ENCODE peak calls at places on chromosomes 5 and 9, in ten cellular contexts. U, G, H, B, W, I, R, A, L and P are unnamed samples.

GRCh38 chr5:68419637-68420452 is 204.3 kb downstream of the PIK3R1 start:
- DNase-seq in G (no peak), W (peak; percentile 45), H (peak; percentile 30), A (no peak), L (peak; percentile 43), R (no peak), B (peak; percentile 48), I (no peak), U (no peak), P (no peak)

GRCh38 chr5:66010476-66010875 is 84.1 kb downstream of the ERBIN start:
- DNase-seq in L (peak; percentile 6), R (no peak), B (no peak), I (peak; percentile 21), A (peak; percentile 84), W (no peak), H (no peak), U (no peak), G (peak; percentile 27), P (peak; percentile 49)

GRCh38 chr5:54120473-54120872 is 189.9 kb downstream of the ARL15 start:
- DNase-seq in B (no peak), R (no peak), H (no peak), I (no peak), U (no peak), W (no peak), G (no peak), A (no peak), L (no peak), P (no peak)

GRCh38 chr9:129748249-129748648 is 4.6 kb downstream of the PTGES start:
- DNase-seq in U (no peak), B (no peak), G (peak; percentile 34), L (no peak), W (no peak), R (no peak), H (no peak), A (peak; percentile 65), I (no peak), P (peak; percentile 55)

GRCh38 chr9:34546834-34547827 is 24.3 kb upstream of the ENHO start:
- DNase-seq in B (peak; percentile 83), H (peak; percentile 55), I (peak; percentile 20), W (peak; percentile 75), A (peak; percentile 48), R (no peak), L (peak; percentile 86), U (no peak), G (peak; percentile 68), P (peak; percentile 76)

GRCh38 chr5:157535042-157535865 is 40.3 kb downstream of the ADAM19 start:
- DNase-seq in B (no peak), L (peak; percentile 50), U (no peak), G (peak; percentile 95), H (peak; percentile 78), W (no peak), R (no peak), A (no peak), I (no peak), P (no peak)

GRCh38 chr5:1698589-1699316 is 100.9 kb downstream of the MRPL36 start:
- DNase-seq in U (no peak), A (no peak), G (no peak), H (no peak), L (no peak), B (no peak), W (no peak), R (no peak), I (no peak), P (no peak)

GRCh38 chr5:673837-674629 is 19.1 kb downstream of the TPPP start:
- DNase-seq in W (no peak), G (no peak), H (peak; percentile 78), A (no peak), B (no peak), I (no peak), L (no peak), U (no peak), R (no peak), P (no peak)

GRCh38 chr5:151892393-151892792 is 32.3 kb downstream of the GLRA1 start:
- DNase-seq in H (no peak), R (no peak), A (no peak), B (no peak), G (no peak), I (no peak), W (no peak), U (no peak), L (no peak), P (no peak)

GRCh38 chr5:157516626-157517325 is 56.8 kb downstream of the NIPAL4 start:
- DNase-seq in G (peak; percentile 98), B (peak; percentile 26), W (peak; percentile 89), R (peak; percentile 77), A (peak; percentile 17), L (peak; percentile 93), U (no peak), H (peak; percentile 82), I (peak; percentile 79), P (peak; percentile 17)

GRCh38 chr9:73743826-73744225 is 592.2 kb downstream of the ANXA1 start:
- DNase-seq in A (peak; percentile 89), U (no peak), G (peak; percentile 21), L (no peak), R (no peak), I (no peak), W (no peak), H (no peak), B (no peak), P (peak; percentile 69)

GRCh38 chr9:78622131-78622530 is 325.2 kb downstream of the PSAT1 start:
- DNase-seq in W (no peak), B (no peak), U (no peak), L (no peak), H (no peak), R (no peak), I (no peak), A (no peak), G (peak; percentile 27), P (no peak)

GRCh38 chr9:7284117-7284516 is 515.5 kb downstream of the DMAC1 start:
- DNase-seq in H (no peak), L (no peak), I (no peak), U (no peak), W (no peak), R (no peak), A (no peak), B (no peak), G (no peak), P (no peak)

GRCh38 chr9:7286101-7286500 is 513.5 kb downstream of the DMAC1 start:
- DNase-seq in W (no peak), I (no peak), A (peak; percentile 12), L (no peak), R (no peak), G (no peak), B (no peak), U (no peak), H (no peak), P (no peak)

GRCh38 chr9:7289773-7290172 is 509.8 kb downstream of the DMAC1 start:
- DNase-seq in W (no peak), H (no peak), L (no peak), I (no peak), R (no peak), A (no peak), U (no peak), B (no peak), G (no peak), P (no peak)

GRCh38 chr9:7285199-7285598 is 514.4 kb downstream of the DMAC1 start:
- DNase-seq in I (no peak), G (no peak), U (no peak), W (no peak), H (no peak), B (no peak), A (no peak), R (no peak), L (no peak), P (no peak)

DNA sequence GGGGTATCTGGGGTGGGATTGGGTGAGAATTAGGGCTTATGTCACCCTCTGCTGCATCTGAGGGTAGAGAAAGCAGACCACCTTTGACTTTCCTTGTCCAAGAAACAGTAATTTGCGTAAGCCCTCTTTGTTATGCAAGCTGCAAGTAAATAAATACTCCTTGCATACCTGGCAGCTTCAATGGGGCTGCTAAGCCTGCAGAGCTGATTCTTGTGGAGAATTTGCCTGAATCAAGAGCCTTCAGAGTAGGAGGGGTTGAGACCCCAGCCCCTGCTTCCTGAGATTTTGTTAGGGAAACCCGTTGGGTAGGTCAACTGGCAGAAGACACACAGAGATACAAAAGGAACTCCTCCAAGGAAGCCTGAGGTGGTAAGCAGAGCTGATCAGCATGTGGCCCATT is 515.1 kb downstream of the DMAC1 start:
- DNase-seq in H (no peak), W (no peak), R (no peak), A (no peak), G (no peak), I (no peak), L (no peak), B (no peak), U (no peak), P (no peak)
- H3K4me3 ChIP-seq in H (no peak overlapping the region), W (no peak overlapping the region), R (no peak overlapping the region), A (no peak overlapping the region), G (no peak overlapping the region), I (no peak overlapping the region), L (no peak overlapping the region), B (no peak overlapping the region), U (no peak overlapping the region), P (no peak overlapping the region)

DNA sequence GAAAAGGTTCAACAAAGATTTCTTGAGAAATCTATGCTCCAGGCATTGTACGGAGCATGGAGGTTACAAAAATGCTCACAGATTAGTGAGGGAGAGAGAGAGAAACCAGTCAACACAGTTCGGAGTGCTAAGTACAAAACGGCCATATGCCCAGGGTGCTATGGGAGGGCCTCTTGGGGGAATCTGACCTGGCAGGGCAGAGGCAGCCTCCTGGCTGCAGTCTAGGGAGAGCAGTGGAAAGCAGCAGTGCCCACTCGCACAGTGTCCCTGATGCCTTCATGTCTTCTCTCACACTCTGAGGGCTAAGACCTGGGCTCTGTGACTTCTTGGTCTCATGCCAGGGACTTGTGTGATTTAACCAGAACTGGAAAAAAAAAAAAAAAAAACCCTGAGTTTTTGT is 29.8 kb upstream of the SMC5 start:
- DNase-seq in G (no peak), W (no peak), I (no peak), R (no peak), L (no peak), A (no peak), H (peak; percentile 49), B (peak; percentile 14), U (no peak), P (no peak)
- TF ChIP-seq CTCF in G (no peak), W (peak; percentile 5), I (no peak), R (no peak), L (no peak), A (no peak), H (no peak), B (no peak), U (no peak), P (no peak)

DNA sequence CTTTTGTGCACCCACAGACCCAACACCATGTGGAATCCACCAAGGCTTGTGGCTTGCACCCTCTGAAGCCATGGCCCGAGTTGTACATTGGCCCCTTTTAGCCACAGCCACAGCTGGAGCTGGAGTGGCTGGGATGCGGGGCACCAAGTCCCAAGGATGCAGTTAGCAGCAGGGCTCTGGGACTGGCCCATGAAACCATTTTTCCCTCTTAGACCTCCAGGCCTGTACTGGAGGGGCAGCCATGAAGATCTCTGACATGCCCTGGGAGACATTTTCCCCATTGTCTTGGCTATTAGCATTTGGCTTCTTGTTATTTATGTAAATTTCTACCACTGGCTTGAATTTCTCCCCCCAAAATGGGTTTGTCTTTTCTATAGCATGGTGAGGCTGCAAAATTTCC is 51.8 kb downstream of the RASA1 start:
- DNase-seq in R (no peak), W (no peak), L (no peak), I (no peak), B (no peak), H (no peak), A (no peak), U (no peak), G (no peak), P (no peak)
- H3K4me3 ChIP-seq in R (no peak overlapping the region), W (no peak overlapping the region), L (no peak overlapping the region), I (no peak overlapping the region), B (no peak overlapping the region), H (no peak overlapping the region), A (no peak overlapping the region), U (no peak overlapping the region), G (no peak overlapping the region), P (no peak overlapping the region)

GRCh38 chr9:137070906-137071275 is 534 bp upstream of the SAPCD2 start:
- DNase-seq in A (no peak), G (no peak), L (no peak), W (no peak), U (no peak), H (peak; percentile 83), R (no peak), I (no peak), B (no peak), P (no peak)
- TF ChIP-seq CTCF in A (no peak), G (peak; percentile 6), L (no peak), W (peak; percentile 41), U (no peak), H (no peak), R (no peak), I (peak; percentile 8), B (peak; percentile 10), P (peak; percentile 11)